ENCODE peak calls at places on chromosomes 2 and 18, in seven cellular contexts. Z is endothelial cell of umbilical vein, U is Peyer's patch, J is heart left ventricle, D is breast epithelium, H is suprapubic skin, B is erythroblast. F is an unnamed sample.

GRCh38 chr2:72940786-72941185 is 23.5 kb downstream of the EMX1 start:
- DNase-seq in Z (no peak), U (no peak), J (no peak), D (no peak), H (no peak), B (no peak), F (no peak)

GRCh38 chr2:152367547-152368250 is 32.7 kb downstream of the FMNL2 start:
- DNase-seq in Z (no peak), U (no peak), J (no peak), D (no peak), H (no peak), B (no peak), F (no peak)

GRCh38 chr2:219475697-219476604 is 22.7 kb upstream of the GMPPA start:
- DNase-seq in Z (peak), U (peak), J (peak), D (peak), H (no peak), B (peak), F (peak)

GRCh38 chr2:126748188-126748760 is 92.3 kb downstream of the GYPC start:
- DNase-seq in Z (no peak), U (no peak), J (no peak), D (no peak), H (no peak), B (no peak), F (no peak)

GRCh38 chr18:70190529-70190928 is 15.0 kb downstream of the RTTN start:
- DNase-seq in Z (peak), U (no peak), J (no peak), D (no peak), H (no peak), B (no peak), F (no peak)

GRCh38 chr2:5970347-5970746 is 278.2 kb downstream of the SOX11 start:
- DNase-seq in Z (no peak), U (no peak), J (no peak), D (no peak), H (no peak), B (no peak), F (no peak)

GRCh38 chr2:213065583-213066444 is 85.6 kb downstream of the IKZF2 start:
- DNase-seq in Z (no peak), U (peak), J (peak), D (no peak), H (no peak), B (no peak), F (no peak)

GRCh38 chr2:236646441-236646840 is 76.8 kb downstream of the ACKR3 start:
- DNase-seq in Z (peak), U (peak), J (no peak), D (no peak), H (peak), B (no peak), F (no peak)

GRCh38 chr2:143553261-143553660 is 424.0 kb downstream of the ARHGAP15 start:
- DNase-seq in Z (no peak), U (no peak), J (no peak), D (no peak), H (no peak), B (no peak), F (no peak)

GRCh38 chr2:239689410-239689809 is 288.6 kb upstream of the HDAC4 start:
- DNase-seq in Z (no peak), U (no peak), J (no peak), D (no peak), H (no peak), B (no peak), F (no peak)

GRCh38 chr2:29834624-29835023 is 86.8 kb downstream of the ALK start:
- DNase-seq in Z (no peak), U (no peak), J (no peak), D (no peak), H (no peak), B (no peak), F (no peak)

GRCh38 chr2:202721621-202722020 is 86.9 kb downstream of the FAM117B start:
- DNase-seq in Z (no peak), U (no peak), J (no peak), D (no peak), H (no peak), B (no peak), F (no peak)

GRCh38 chr2:58289029-58289428 is 47.9 kb upstream of the FANCL start:
- DNase-seq in Z (no peak), U (no peak), J (no peak), D (no peak), H (no peak), B (no peak), F (peak)

GRCh38 chr18:55513199-55513598 is 74.8 kb downstream of the TCF4 start:
- DNase-seq in Z (no peak), U (no peak), J (no peak), D (no peak), H (no peak), B (no peak), F (no peak)

GRCh38 chr2:196486145-196486544 is 153.4 kb upstream of the CCDC150 start:
- DNase-seq in Z (no peak), U (no peak), J (no peak), D (no peak), H (no peak), B (no peak), F (no peak)

GRCh38 chr2:86695053-86695691 is 24.9 kb upstream of the RMND5A start:
- DNase-seq in Z (no peak), U (peak), J (no peak), D (no peak), H (no peak), B (peak), F (no peak)

GRCh38 chr2:47903781-47904447 is 2.4 kb downstream of the FBXO11 start:
- DNase-seq in Z (peak), U (no peak), J (no peak), D (no peak), H (no peak), B (peak), F (no peak)

GRCh38 chr2:99403524-99403923 is 66.3 kb downstream of the EIF5B start:
- DNase-seq in Z (no peak), U (no peak), J (no peak), D (no peak), H (no peak), B (no peak), F (no peak)

GRCh38 chr2:128466377-128467175 is 147.9 kb upstream of the HS6ST1 start:
- DNase-seq in Z (no peak), U (no peak), J (peak), D (no peak), H (peak), B (no peak), F (no peak)

GRCh38 chr2:212005077-212005671 is 533.4 kb downstream of the ERBB4 start:
- DNase-seq in Z (peak), U (no peak), J (peak), D (no peak), H (no peak), B (peak), F (no peak)

GRCh38 chr2:42086500-42086953 is 38.7 kb downstream of the PKDCC start:
- DNase-seq in Z (peak), U (peak), J (no peak), D (no peak), H (no peak), B (peak), F (peak)

GRCh38 chr18:62514570-62514969 is 8.3 kb upstream of the ZCCHC2 start:
- DNase-seq in Z (no peak), U (no peak), J (no peak), D (no peak), H (no peak), B (peak), F (no peak)

GRCh38 chr2:199973703-199974102 is 18.3 kb downstream of the MAIP1 start:
- DNase-seq in Z (peak), U (no peak), J (no peak), D (no peak), H (no peak), B (peak), F (no peak)

GRCh38 chr2:25251032-25251460 is 82.7 kb upstream of the POMC start:
- DNase-seq in Z (no peak), U (no peak), J (no peak), D (no peak), H (no peak), B (no peak), F (no peak)

GRCh38 chr2:70725505-70725904 is 42.5 kb downstream of the ADD2 start:
- DNase-seq in Z (no peak), U (no peak), J (no peak), D (no peak), H (no peak), B (no peak), F (no peak)

GRCh38 chr2:17518212-17519154 is at the start of gene RAD51AP2:
- DNase-seq in Z (peak), U (peak), J (peak), D (peak), H (peak), B (peak), F (peak)
- TF ChIP-seq POLR2A in Z (no peak), U (no peak), J (peak), D (no peak), H (no peak), B (no peak), F (peak)

GRCh38 chr2:43840961-43841360 is 2.2 kb downstream of the ABCG8 start:
- DNase-seq in Z (no peak), U (no peak), J (no peak), D (no peak), H (no peak), B (no peak), F (no peak)

GRCh38 chr2:43842866-43843226 is 4.1 kb downstream of the ABCG8 start:
- DNase-seq in Z (no peak), U (no peak), J (no peak), D (no peak), H (no peak), B (no peak), F (no peak)

GRCh38 chr2:43839776-43840564 is 1.2 kb downstream of the ABCG8 start:
- DNase-seq in Z (no peak), U (no peak), J (no peak), D (no peak), H (no peak), B (no peak), F (no peak)

GRCh38 chr2:43845181-43845580 is 6.4 kb downstream of the ABCG8 start:
- DNase-seq in Z (no peak), U (no peak), J (no peak), D (no peak), H (no peak), B (no peak), F (no peak)

GRCh38 chr2:43841949-43842865 is 3.4 kb downstream of the ABCG8 start:
- DNase-seq in Z (no peak), U (no peak), J (no peak), D (no peak), H (no peak), B (no peak), F (no peak)
- TF ChIP-seq POLR2A in Z (no peak), U (no peak), J (no peak), D (no peak), H (no peak), B (no peak), F (no peak)

GRCh38 chr2:105746177-105747080 is 1.7 kb downstream of the NCK2 start:
- DNase-seq in Z (no peak), U (peak), J (peak), D (peak), H (no peak), B (no peak), F (no peak)
- TF ChIP-seq POLR2A in Z (no peak), U (no peak), J (no peak), D (no peak), H (no peak), B (no peak), F (no peak)

GRCh38 chr2:88211005-88211808 is 41.1 kb downstream of the THNSL2 start:
- DNase-seq in Z (no peak), U (no peak), J (no peak), D (no peak), H (no peak), B (no peak), F (no peak)

GRCh38 chr2:88211809-88212154 is 41.6 kb downstream of the THNSL2 start:
- DNase-seq in Z (no peak), U (no peak), J (no peak), D (no peak), H (no peak), B (no peak), F (no peak)

GRCh38 chr2:88212251-88212790 is 42.2 kb downstream of the THNSL2 start:
- DNase-seq in Z (no peak), U (no peak), J (no peak), D (no peak), H (no peak), B (peak), F (no peak)

GRCh38 chr2:88209526-88210131 is 39.5 kb downstream of the THNSL2 start:
- DNase-seq in Z (no peak), U (no peak), J (no peak), D (no peak), H (no peak), B (no peak), F (no peak)

GRCh38 chr2:88210132-88211004 is 40.2 kb downstream of the THNSL2 start:
- DNase-seq in Z (no peak), U (no peak), J (no peak), D (no peak), H (no peak), B (no peak), F (no peak)
- TF ChIP-seq POLR2A in Z (no peak), U (no peak), J (no peak), D (no peak), H (no peak), B (no peak), F (no peak)

GRCh38 chr2:191245046-191245868 is at the start of gene MYO1B:
- DNase-seq in Z (peak), U (peak), J (peak), D (peak), H (peak), B (peak), F (no peak)
- TF ChIP-seq POLR2A in Z (peak), U (no peak), J (peak), D (no peak), H (no peak), B (no peak), F (no peak)

DNA sequence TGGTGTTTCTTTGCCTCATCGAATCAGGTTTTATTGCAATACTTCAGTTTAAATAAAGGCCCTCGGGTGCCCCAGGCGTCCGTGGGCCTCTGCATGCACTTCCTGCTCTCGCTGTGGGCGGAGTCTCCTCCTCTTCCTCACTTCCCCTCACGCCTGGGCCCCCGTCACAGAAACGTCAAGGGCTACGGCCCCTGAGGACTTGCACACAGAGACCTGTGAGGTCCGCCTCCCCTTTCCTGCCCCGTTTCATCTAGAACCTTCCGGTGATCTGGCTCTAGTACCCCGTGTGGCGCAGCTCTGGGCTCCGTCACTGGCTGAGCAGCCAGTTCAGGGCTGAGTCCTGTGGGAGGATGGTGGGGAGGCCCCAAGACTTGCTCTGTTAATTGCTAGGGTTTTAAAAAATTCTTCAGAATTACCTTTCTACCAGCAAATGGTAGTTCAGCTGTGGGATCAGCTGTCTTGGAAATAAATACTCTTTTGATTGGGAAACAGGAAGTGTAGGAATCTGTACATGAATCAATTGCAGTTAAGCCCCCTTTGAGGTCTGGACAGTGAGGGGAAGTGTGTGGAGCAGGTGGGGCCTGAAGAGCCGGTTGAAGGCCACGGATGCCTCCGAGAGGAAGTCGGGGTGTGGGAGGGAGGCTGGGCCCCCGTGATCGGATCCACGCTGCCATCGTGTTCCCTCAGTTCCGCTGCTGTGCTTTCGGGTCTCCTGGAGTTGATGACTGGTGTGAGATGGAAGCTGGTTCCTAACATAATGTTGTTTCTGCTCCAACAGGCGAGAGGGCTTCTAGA is 10.2 kb downstream of the NFATC1 start:
- DNase-seq in Z (peak), U (peak), J (peak), D (no peak), H (peak), B (peak), F (no peak)
- TF ChIP-seq POLR2A in Z (no peak), U (no peak), J (no peak), D (no peak), H (no peak), B (no peak), F (no peak)

DNA sequence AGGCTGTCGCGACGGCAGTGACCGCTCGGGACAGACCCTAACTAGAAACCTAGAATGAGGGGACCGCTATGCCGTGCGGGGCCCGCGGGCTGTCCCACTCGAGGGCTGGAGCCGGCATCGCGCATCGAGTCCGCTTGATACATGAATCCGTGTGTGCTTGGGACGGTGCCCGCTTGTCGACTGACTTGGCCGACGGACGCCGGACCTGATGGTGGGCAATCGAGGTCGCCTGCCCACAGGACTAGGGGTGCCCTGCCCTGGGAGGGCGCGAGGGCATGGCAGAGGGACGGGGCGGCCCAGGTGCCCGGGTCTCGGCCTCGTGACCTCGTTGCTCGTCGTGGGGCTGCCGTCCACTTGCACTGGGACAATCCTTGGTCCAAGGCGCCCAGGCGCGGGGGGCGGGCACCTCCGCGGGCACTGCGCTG is 688 bp upstream of the PTMA start:
- DNase-seq in Z (peak), U (no peak), J (no peak), D (peak), H (peak), B (peak), F (no peak)
- TF ChIP-seq POLR2A in Z (no peak), U (peak), J (no peak), D (peak), H (peak), B (no peak), F (peak)

DNA sequence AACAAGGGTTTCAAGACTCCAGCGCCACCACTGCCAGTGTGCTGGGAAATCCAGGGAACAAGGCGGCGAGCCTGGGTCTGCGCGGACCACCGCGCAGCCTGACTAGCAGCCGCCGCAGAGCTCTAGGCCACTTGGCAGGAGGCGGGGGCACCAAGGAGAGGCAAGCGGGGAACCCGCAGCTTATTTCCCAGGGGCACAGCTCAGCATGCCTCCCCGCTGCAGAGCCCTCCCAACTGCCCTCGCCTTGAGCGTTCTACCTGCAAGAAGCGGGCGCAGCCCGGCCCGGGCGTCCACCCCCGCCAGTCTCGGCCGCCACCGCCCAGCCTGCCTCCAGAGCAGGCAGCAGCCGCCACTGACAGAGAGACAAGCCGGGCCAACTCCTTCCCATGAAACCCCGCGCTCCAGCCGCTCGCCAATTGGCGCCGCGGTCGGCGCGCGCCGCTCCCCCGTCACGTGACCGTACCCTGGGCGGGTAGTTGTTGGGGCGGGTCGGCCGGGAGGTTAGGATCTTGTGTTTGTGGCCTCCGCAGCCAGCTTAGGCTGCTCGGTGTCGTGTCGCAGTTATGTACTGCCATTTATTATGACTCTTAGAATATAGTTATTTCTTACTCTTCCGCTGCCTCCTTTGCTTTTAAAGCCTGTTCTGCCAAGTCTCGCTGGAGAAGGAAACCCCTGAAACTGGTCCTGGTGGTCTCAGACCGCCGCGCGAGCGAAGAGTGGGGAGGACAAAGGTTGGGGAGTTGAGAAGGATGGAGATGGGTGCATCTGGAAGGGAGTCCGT is at the start of gene LNPK:
- DNase-seq in Z (peak), U (peak), J (peak), D (peak), H (peak), B (peak), F (peak)
- TF ChIP-seq POLR2A in Z (peak), U (peak), J (peak), D (peak), H (peak), B (peak), F (peak)

GRCh38 chr2:164840930-164841718 is 499 bp downstream of the COBLL1 start:
- DNase-seq in Z (peak), U (peak), J (peak), D (peak), H (peak), B (peak), F (peak)
- TF ChIP-seq POLR2A in Z (no peak), U (peak), J (peak), D (no peak), H (no peak), B (peak), F (no peak)

GRCh38 chr2:238528953-238529781 is 102.4 kb downstream of the ASB1 start:
- DNase-seq in Z (no peak), U (no peak), J (no peak), D (no peak), H (no peak), B (no peak), F (no peak)
- TF ChIP-seq POLR2A in Z (no peak), U (no peak), J (no peak), D (no peak), H (no peak), B (no peak), F (no peak)

F was measured in H54.